ENCODE peak calls at places on chromosomes 3 and 15, in four cellular contexts. Z is astrocyte of the spinal cord, X is fibroblast of pulmonary artery, M is neural progenitor cell. T is an unnamed sample.

GRCh38 chr3:113771993-113772392 is 25.2 kb downstream of the ATP6V1A start:
- DNase-seq in Z (no peak), X (no peak), M (no peak), T (peak)

GRCh38 chr3:2623463-2623862 is 486.7 kb downstream of the IL5RA start:
- DNase-seq in Z (no peak), X (no peak), M (no peak), T (no peak)

GRCh38 chr3:148847351-148847750 is 17.7 kb upstream of the CPA3 start:
- DNase-seq in Z (peak), X (no peak), M (no peak), T (no peak)

GRCh38 chr3:194298331-194299227 is 52.5 kb downstream of the CPN2 start:
- DNase-seq in Z (no peak), X (no peak), M (no peak), T (no peak)

GRCh38 chr15:43241100-43241499 is 20.3 kb upstream of the EPB42 start:
- DNase-seq in Z (peak), X (peak), M (no peak), T (peak)

GRCh38 chr3:126512916-126513650 is 4.5 kb downstream of the UROC1 start:
- DNase-seq in Z (no peak), X (no peak), M (no peak), T (peak)

GRCh38 chr3:136862611-136862951 is 573 bp downstream of the NCK1 start:
- DNase-seq in Z (peak), X (peak), M (no peak), T (no peak)

GRCh38 chr3:3799173-3800075 is at the start of gene LRRN1:
- DNase-seq in Z (peak), X (no peak), M (peak), T (peak)

GRCh38 chr3:17466028-17466427 is 276.4 kb downstream of the TBC1D5 start:
- DNase-seq in Z (no peak), X (peak), M (no peak), T (no peak)

GRCh38 chr3:111321786-111322185 is 220.2 kb upstream of the CD96 start:
- DNase-seq in Z (no peak), X (no peak), M (no peak), T (no peak)

GRCh38 chr3:99846472-99846871 is 28.8 kb downstream of the CMSS1 start:
- DNase-seq in Z (peak), X (peak), M (no peak), T (peak)

GRCh38 chr3:151976211-151977050 is 103.0 kb downstream of the SUCNR1 start:
- DNase-seq in Z (peak), X (peak), M (no peak), T (peak)
- H3K4me3 ChIP-seq in Z (no peak), X (no peak), M (no peak), T (peak)

DNA sequence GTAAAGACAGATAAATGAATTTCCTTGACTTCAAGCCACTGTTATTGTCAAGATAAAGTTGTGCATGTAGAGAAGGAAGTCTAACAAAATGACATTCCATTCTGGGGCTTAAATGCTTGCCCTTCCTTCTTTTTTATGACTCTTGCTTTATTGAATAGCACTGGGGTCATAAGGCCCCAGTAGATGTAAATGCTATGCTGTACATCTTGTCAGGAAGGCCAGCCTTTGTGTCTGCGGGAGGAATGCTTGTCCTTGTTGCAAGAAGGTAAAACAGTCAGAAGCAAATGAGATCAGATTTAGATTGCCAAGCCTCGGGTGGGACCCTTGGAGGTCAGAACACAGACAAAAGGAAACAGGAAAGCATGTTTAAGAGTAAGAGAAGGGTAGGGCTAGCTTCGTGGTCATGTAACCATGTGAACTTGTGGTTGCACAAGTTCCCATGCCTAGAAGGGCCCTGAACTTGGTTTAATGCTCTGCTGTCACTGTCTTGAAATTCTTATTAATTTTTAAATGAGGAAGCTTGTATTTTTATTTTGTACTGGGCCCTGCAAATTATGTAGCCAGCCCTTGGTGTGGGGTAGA is 81.5 kb downstream of the PPM1L start:
- DNase-seq in Z (no peak), X (no peak), M (no peak), T (no peak)
- H3K4me3 ChIP-seq in Z (no peak), X (no peak), M (no peak), T (no peak)

GRCh38 chr3:172512363-172512762 is 10.9 kb downstream of the TNFSF10 start:
- DNase-seq in Z (peak), X (peak), M (no peak), T (no peak)
- H3K4me3 ChIP-seq in Z (no peak), X (no peak), M (no peak), T (no peak)

DNA sequence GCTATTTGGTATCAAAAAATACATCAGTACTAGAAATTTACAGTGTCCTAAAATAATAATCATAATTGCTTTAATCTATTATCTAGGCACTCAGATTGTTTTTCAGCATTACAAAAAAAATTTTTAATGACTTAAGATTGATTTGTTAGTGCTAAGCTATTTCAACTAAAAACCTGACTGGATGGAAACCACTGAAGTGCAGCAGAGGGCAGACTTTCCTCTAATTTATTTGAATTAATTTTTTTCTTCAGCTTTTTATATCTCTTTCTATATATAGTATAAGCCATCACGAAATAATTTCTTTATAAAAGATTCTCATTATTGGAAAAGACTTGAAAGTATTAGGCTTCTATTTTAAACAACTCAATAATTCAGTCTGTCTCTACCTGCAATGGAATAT is 131.4 kb downstream of the IQCH start:
- DNase-seq in Z (no peak), X (no peak), M (no peak), T (no peak)
- H3K4me3 ChIP-seq in Z (no peak), X (no peak), M (no peak), T (no peak)

DNA sequence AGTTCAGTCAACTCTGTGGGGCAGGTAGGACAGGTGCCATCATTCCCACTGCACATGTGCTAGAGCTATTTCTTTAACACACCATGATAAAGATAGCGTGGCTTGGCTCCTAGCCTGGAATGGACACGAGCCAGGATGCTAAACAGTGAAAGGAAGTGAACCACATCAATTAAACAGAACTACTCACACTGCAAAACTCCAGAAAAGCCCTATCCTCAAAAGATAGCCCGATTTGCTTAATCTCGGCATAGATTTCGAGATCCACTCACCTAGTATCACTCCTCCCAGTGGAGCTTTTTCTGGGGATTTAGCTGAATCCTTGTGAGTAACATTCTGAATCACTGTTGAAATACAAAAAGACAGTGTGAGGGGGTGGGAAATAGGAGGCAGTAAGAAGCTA is 118.0 kb downstream of the ABI3BP start:
- DNase-seq in Z (peak), X (peak), M (no peak), T (no peak)
- H3K4me3 ChIP-seq in Z (no peak), X (no peak), M (no peak), T (no peak)

DNA sequence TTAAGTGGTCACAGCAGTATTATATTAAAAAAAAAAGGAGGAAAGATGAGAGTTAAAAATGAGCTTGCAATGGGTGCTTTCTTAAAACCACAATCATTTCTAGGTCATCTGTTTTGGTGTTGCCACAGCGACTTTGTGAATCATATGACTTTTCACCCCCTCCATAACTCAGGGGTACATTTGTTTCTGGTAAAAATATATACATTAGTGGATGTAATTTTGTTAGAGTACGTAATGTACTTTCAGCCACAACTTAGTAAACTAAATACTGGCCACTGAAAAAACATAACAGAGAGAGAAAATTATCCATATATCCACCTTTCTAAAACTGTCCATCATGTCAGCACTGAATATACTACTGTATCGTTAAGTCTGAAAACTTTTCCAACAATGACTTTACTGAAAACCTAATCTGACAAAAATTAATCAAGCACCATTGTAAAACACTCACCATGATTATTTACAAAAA is 3.4 kb downstream of the ANKRD28 start:
- DNase-seq in Z (peak), X (peak), M (no peak), T (no peak)
- H3K4me3 ChIP-seq in Z (peak), X (peak), M (no peak), T (peak)

GRCh38 chr3:185930393-185931107 is 7.3 kb downstream of the TRA2B start:
- DNase-seq in Z (no peak), X (no peak), M (no peak), T (no peak)

GRCh38 chr3:185929192-185930151 is 8.3 kb downstream of the TRA2B start:
- DNase-seq in Z (no peak), X (no peak), M (peak), T (no peak)

GRCh38 chr3:185933374-185933950 is 4.4 kb downstream of the TRA2B start:
- DNase-seq in Z (no peak), X (no peak), M (no peak), T (no peak)

GRCh38 chr3:185932213-185932612 is 5.6 kb downstream of the TRA2B start:
- DNase-seq in Z (no peak), X (no peak), M (no peak), T (no peak)

DNA sequence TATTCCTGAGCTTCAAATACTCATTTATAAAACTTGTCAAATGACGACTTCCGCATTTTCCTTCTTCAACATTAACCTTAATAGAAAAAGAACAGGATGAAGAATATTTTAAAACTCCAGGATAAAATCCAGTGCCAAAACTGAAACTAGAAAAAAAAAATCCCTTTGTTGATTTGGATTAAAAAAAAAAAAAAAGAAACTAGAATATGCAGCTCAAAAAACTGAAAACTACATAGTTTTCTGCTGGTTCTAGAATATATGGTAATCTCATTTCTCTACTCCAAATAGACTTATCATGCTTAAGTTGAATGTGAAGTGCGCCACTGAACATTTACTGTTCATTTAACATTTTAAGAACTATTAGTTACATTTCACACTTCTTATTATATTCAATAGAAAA is 6.0 kb downstream of the TRA2B start:
- DNase-seq in Z (no peak), X (no peak), M (no peak), T (no peak)
- H3K4me3 ChIP-seq in Z (no peak), X (peak), M (peak), T (no peak)

DNA sequence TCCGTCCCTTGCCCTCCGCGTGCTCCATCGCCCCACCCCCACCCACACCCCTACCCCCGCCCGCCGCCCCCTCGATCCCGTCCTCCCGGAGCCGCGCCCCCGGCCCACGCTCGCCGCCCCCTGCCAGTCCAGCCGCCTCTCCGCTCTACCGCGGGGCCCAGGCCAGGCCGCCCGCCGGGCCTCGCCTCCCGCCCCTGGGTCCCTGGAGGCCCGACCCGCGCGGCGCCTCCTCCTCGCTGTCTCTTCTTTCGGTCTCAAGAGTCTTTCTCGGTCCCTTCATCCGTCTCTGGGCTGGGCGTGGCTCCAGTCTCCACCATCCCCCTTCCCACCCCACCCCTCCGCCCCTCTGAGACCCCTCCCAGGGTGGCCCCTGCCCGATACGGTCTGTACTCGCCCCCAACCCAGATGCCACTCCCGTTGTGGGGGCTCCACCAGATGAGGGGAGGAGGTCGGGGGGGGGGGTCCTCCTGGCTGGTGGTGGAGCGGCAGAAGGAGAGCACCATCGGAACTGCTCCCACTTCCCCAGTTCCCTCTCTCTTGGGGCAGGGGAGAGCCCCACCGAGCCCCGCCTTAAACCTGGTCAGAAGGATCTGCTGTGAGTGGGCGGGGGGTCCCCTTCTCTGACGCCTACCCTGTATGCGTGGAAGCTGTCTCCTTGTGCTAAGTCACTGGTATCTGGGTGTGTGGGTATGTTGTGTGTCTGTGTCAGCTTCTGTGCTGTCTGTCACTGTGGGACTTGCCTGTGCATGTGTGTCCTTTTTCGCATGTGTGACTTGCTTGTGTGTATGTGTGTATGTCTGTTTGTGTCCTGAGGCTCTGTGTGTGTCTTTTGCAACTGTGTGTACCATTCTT is 1.0 kb downstream of the PRKCD start:
- DNase-seq in Z (peak), X (peak), M (peak), T (peak)
- H3K4me3 ChIP-seq in Z (peak), X (peak), M (peak), T (peak)

GRCh38 chr15:89370120-89371077 is 35.8 kb upstream of the POLG start:
- DNase-seq in Z (no peak), X (no peak), M (peak), T (peak)
- H3K4me3 ChIP-seq in Z (no peak), X (no peak), M (peak), T (no peak)

GRCh38 chr15:37016287-37016686 is 84.1 kb downstream of the MEIS2 start:
- DNase-seq in Z (peak), X (peak), M (no peak), T (no peak)
- H3K4me3 ChIP-seq in Z (no peak), X (no peak), M (no peak), T (no peak)